ENCODE peak calls at places on chromosomes 6 and 20, in nine cellular contexts. S, E, K, B, M, T, J, Y and X are unnamed samples.
A peak's percentile ranks its signal among the peaks of the same experiment; 100 is the strongest.

GRCh38 chr20:59400666-59401065 is 100.3 kb downstream of the EDN3 start:
- DNase-seq in S (no peak), E (no peak), K (no peak), B (no peak), M (no peak), T (no peak), J (no peak), Y (peak; percentile 15), X (no peak)

GRCh38 chr6:84428300-84428907 is 201.0 kb upstream of the CEP162 start:
- DNase-seq in S (peak; percentile 44), E (no peak), K (no peak), B (peak; percentile 47), M (peak; percentile 31), T (no peak), J (peak; percentile 81), Y (no peak), X (no peak)

GRCh38 chr6:93423542-93423941 is 4.2 kb upstream of the EPHA7 start:
- DNase-seq in S (peak; percentile 8), E (no peak), K (peak; percentile 88), B (no peak), M (peak; percentile 63), T (no peak), J (peak; percentile 49), Y (no peak), X (no peak)

GRCh38 chr6:109458774-109459531 is 3.4 kb upstream of the MICAL1 start:
- DNase-seq in S (no peak), E (no peak), K (no peak), B (no peak), M (no peak), T (no peak), J (no peak), Y (peak; percentile 53), X (no peak)

GRCh38 chr20:63895886-63896135 is 885 bp downstream of the DNAJC5 start:
- DNase-seq in S (no peak), E (no peak), K (no peak), B (no peak), M (no peak), T (no peak), J (peak; percentile 27), Y (no peak), X (no peak)

GRCh38 chr20:64261138-64261537 is 5.6 kb downstream of the PCMTD2 start:
- DNase-seq in S (no peak), E (no peak), K (no peak), B (no peak), M (no peak), T (peak; percentile 44), J (peak; percentile 67), Y (no peak), X (no peak)

GRCh38 chr6:155408981-155409380 is 46.7 kb downstream of the NOX3 start:
- DNase-seq in S (no peak), E (no peak), K (no peak), B (no peak), M (no peak), T (no peak), J (no peak), Y (no peak), X (no peak)

GRCh38 chr6:7052441-7052936 is 55.3 kb upstream of the RREB1 start:
- DNase-seq in S (no peak), E (peak; percentile 52), K (peak; percentile 85), B (peak; percentile 68), M (peak; percentile 65), T (no peak), J (peak; percentile 91), Y (peak; percentile 8), X (peak; percentile 27)

GRCh38 chr6:53168516-53169257 is 20.0 kb upstream of the GCM1 start:
- DNase-seq in S (no peak), E (no peak), K (no peak), B (no peak), M (peak; percentile 51), T (no peak), J (peak; percentile 64), Y (no peak), X (no peak)

GRCh38 chr20:59994697-59995122 is 36.5 kb downstream of the CDH26 start:
- DNase-seq in S (peak; percentile 55), E (peak; percentile 74), K (peak; percentile 48), B (peak; percentile 82), M (no peak), T (no peak), J (peak; percentile 1), Y (no peak), X (no peak)

GRCh38 chr20:1786496-1786895 is 108.7 kb upstream of the SIRPA start:
- DNase-seq in S (no peak), E (no peak), K (no peak), B (no peak), M (no peak), T (no peak), J (no peak), Y (no peak), X (no peak)

GRCh38 chr6:134532694-134533624 is 215.0 kb upstream of the SGK1 start:
- DNase-seq in S (no peak), E (no peak), K (no peak), B (no peak), M (no peak), T (no peak), J (no peak), Y (no peak), X (no peak)

GRCh38 chr6:18293192-18293904 is 29.0 kb upstream of the DEK start:
- DNase-seq in S (no peak), E (no peak), K (no peak), B (no peak), M (no peak), T (no peak), J (peak; percentile 2), Y (no peak), X (no peak)

GRCh38 chr6:5457983-5458683 is 196.8 kb downstream of the FARS2 start:
- DNase-seq in S (no peak), E (peak; percentile 81), K (no peak), B (peak; percentile 54), M (no peak), T (no peak), J (no peak), Y (no peak), X (no peak)

GRCh38 chr6:121334299-121335104 is at the start of gene TBC1D32:
- DNase-seq in S (peak; percentile 81), E (peak; percentile 92), K (peak; percentile 98), B (peak; percentile 93), M (peak; percentile 79), T (peak; percentile 84), J (peak; percentile 95), Y (peak; percentile 83), X (peak; percentile 68)

GRCh38 chr6:24719125-24719931 is at the start of gene C6orf62:
- DNase-seq in S (no peak), E (peak; percentile 54), K (no peak), B (peak; percentile 44), M (no peak), T (no peak), J (peak; percentile 25), Y (peak; percentile 46), X (no peak)

GRCh38 chr6:72619883-72620696 is 1.8 kb upstream of the KCNQ5 start:
- DNase-seq in S (no peak), E (peak; percentile 29), K (no peak), B (peak; percentile 52), M (no peak), T (no peak), J (peak; percentile 51), Y (peak; percentile 64), X (no peak)

GRCh38 chr6:154154389-154154967 is 115.4 kb downstream of the OPRM1 start:
- DNase-seq in S (peak; percentile 62), E (peak; percentile 53), K (no peak), B (no peak), M (peak; percentile 81), T (peak; percentile 61), J (peak; percentile 85), Y (peak; percentile 74), X (peak; percentile 51)

GRCh38 chr20:47253860-47254259 is 102.6 kb downstream of the ZMYND8 start:
- DNase-seq in S (no peak), E (no peak), K (no peak), B (no peak), M (no peak), T (no peak), J (no peak), Y (no peak), X (no peak)

GRCh38 chr6:142700032-142700431 is 244.9 kb downstream of the HIVEP2 start:
- DNase-seq in S (no peak), E (no peak), K (no peak), B (no peak), M (no peak), T (no peak), J (no peak), Y (no peak), X (no peak)
- TF ChIP-seq CTCF in S (no peak), E (no peak), K (no peak), B (no peak), M (no peak), T (no peak), J (no peak), Y (no peak), X (no peak)

GRCh38 chr6:106883808-106884262 is 90.7 kb downstream of the CD24 start:
- DNase-seq in S (no peak), E (no peak), K (no peak), B (no peak), M (no peak), T (no peak), J (no peak), Y (no peak), X (no peak)
- TF ChIP-seq CTCF in S (peak; percentile 58), E (no peak), K (no peak), B (no peak), M (no peak), T (no peak), J (no peak), Y (no peak), X (no peak)

GRCh38 chr6:70103798-70104197 is 199.1 kb downstream of the COL9A1 start:
- DNase-seq in S (peak; percentile 3), E (no peak), K (no peak), B (no peak), M (no peak), T (no peak), J (no peak), Y (no peak), X (no peak)
- TF ChIP-seq CTCF in S (peak; percentile 83), E (no peak), K (peak; percentile 22), B (peak; percentile 29), M (peak; percentile 34), T (peak; percentile 45), J (peak; percentile 46), Y (peak; percentile 43), X (no peak)

DNA sequence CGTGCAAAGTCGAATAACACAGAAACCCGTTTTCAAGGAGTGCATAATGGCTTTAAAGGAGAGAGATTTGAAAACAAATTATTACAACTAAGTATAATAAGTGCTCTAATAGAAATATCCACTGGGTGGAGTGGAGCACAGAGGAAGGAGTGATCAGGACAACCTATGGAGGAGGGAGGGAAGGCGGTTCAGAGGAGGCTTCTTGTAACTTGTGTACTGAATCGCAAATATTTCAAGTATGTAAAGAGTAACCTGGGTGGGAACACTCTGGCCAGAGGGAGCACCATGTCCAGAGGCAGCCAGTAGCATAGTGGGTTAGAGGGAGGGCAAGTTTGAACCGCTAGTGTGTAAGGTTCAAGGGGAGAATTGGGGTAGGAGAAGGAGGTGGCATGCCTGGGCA is 21.6 kb upstream of the TNFAIP3 start:
- DNase-seq in S (no peak), E (no peak), K (no peak), B (no peak), M (no peak), T (no peak), J (no peak), Y (no peak), X (no peak)
- TF ChIP-seq CTCF in S (peak; percentile 30), E (no peak), K (peak; percentile 55), B (no peak), M (peak; percentile 2), T (no peak), J (peak; percentile 8), Y (no peak), X (no peak)